ENCODE peak calls at places on chromosomes 13 and 19, in four cellular contexts. One of them, this sample, is unnamed.

GRCh38 chr19:50723069-50723468 is at the start of gene CLEC11A:
- DNase-seq in K562: no peak
- DNase-seq in HepG2: no peak
- DNase-seq in GM12878: no peak
- DNase-seq in this sample: no peak

GRCh38 chr13:19586904-19587634 is 25.7 kb upstream of the TPTE2 start:
- DNase-seq in K562: peak
- DNase-seq in HepG2: peak
- DNase-seq in GM12878: peak
- DNase-seq in this sample: no peak

GRCh38 chr13:24280722-24281121 is 28.7 kb upstream of the C1QTNF9 start:
- DNase-seq in K562: no peak
- DNase-seq in HepG2: no peak
- DNase-seq in GM12878: peak
- DNase-seq in this sample: no peak

GRCh38 chr19:32890841-32891240 is 21.3 kb upstream of the SLC7A9 start:
- DNase-seq in K562: no peak
- DNase-seq in HepG2: no peak
- DNase-seq in GM12878: no peak
- DNase-seq in this sample: no peak

GRCh38 chr13:94249512-94249911 is 230.0 kb downstream of the DCT start:
- DNase-seq in K562: no peak
- DNase-seq in HepG2: peak
- DNase-seq in GM12878: no peak
- DNase-seq in this sample: no peak

GRCh38 chr13:94966380-94966779 is 254.0 kb upstream of the SOX21 start:
- DNase-seq in K562: no peak
- DNase-seq in HepG2: no peak
- DNase-seq in GM12878: no peak
- DNase-seq in this sample: no peak

GRCh38 chr13:46057251-46058015 is 4.9 kb upstream of the ZC3H13 start:
- DNase-seq in K562: no peak
- DNase-seq in HepG2: no peak
- DNase-seq in GM12878: no peak
- DNase-seq in this sample: no peak

GRCh38 chr13:48155850-48156249 is 60.9 kb upstream of the MED4 start:
- DNase-seq in K562: no peak
- DNase-seq in HepG2: no peak
- DNase-seq in GM12878: peak
- DNase-seq in this sample: no peak

GRCh38 chr19:35222373-35223005 is 6.0 kb downstream of the FAM187B start:
- DNase-seq in K562: no peak
- DNase-seq in HepG2: no peak
- DNase-seq in GM12878: no peak
- DNase-seq in this sample: no peak
- TF ChIP-seq CREB1 in K562: no peak
- TF ChIP-seq CREB1 in HepG2: no peak
- TF ChIP-seq CREB1 in GM12878: no peak
- TF ChIP-seq CREB1 in this sample: no peak

GRCh38 chr19:43786665-43787064 is 5.9 kb upstream of the KCNN4 start:
- DNase-seq in K562: no peak
- DNase-seq in HepG2: no peak
- DNase-seq in GM12878: no peak
- DNase-seq in this sample: no peak

GRCh38 chr19:43784981-43785808 is 4.4 kb upstream of the KCNN4 start:
- DNase-seq in K562: peak
- DNase-seq in HepG2: peak
- DNase-seq in GM12878: no peak
- DNase-seq in this sample: peak

GRCh38 chr19:43784251-43784980 is 3.6 kb upstream of the KCNN4 start:
- DNase-seq in K562: peak
- DNase-seq in HepG2: no peak
- DNase-seq in GM12878: no peak
- DNase-seq in this sample: no peak

GRCh38 chr19:43790587-43790986 is 9.8 kb upstream of the KCNN4 start:
- DNase-seq in K562: no peak
- DNase-seq in HepG2: no peak
- DNase-seq in GM12878: no peak
- DNase-seq in this sample: no peak

GRCh38 chr19:43789029-43789428 is 8.3 kb upstream of the KCNN4 start:
- DNase-seq in K562: no peak
- DNase-seq in HepG2: no peak
- DNase-seq in GM12878: no peak
- DNase-seq in this sample: peak
- TF ChIP-seq CREM in K562: peak
- TF ChIP-seq CREM in HepG2: no peak
- TF ChIP-seq CREM in GM12878: no peak
- TF ChIP-seq CREM in this sample: no peak

DNA sequence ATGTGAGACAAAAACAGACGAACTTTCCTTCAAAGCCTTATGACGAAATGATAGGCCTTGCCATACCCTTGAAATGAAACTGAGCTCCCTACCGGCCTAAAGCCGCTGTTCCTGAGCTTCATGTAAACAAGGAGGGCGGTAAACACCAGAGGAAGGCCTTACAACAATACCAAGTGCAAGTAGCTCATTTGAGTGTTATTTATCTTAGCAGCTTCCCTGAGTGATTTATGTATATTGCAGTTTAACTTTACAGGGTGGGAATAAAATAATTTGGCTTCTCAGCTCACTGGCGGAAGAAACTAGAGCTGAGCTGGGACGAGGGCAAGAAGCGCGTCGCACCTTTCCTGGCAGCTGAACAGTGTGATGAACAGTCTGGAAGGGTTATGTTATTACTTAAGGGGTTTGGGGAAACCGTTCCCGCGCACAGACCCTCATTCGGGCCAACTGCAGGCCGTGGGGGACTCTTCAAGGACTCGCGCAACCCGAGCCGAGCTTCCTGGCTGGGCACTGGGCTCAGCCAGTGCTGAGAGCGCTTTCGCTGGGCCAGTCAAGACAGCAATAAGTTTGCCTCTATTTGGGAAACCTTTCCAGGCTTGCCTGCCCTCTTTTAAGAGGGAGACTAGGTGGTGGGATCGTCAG is 111.3 kb downstream of the KCNRG start:
- DNase-seq in K562: no peak
- DNase-seq in HepG2: peak
- DNase-seq in GM12878: no peak
- DNase-seq in this sample: peak
- TF ChIP-seq TCF7 in K562: no peak
- TF ChIP-seq TCF7 in HepG2: no peak
- TF ChIP-seq TCF7 in GM12878: no peak
- TF ChIP-seq TCF7 in this sample: no peak

GRCh38 chr13:27593267-27593666 is 27.1 kb downstream of the LNX2 start:
- DNase-seq in K562: no peak
- DNase-seq in HepG2: no peak
- DNase-seq in GM12878: no peak
- DNase-seq in this sample: no peak
- TF ChIP-seq CREB1 in K562: no peak
- TF ChIP-seq CREB1 in HepG2: no peak
- TF ChIP-seq CREB1 in GM12878: no peak
- TF ChIP-seq CREB1 in this sample: no peak

GRCh38 chr19:11736696-11737095 is 2.0 kb downstream of the ZNF823 start:
- DNase-seq in K562: peak
- DNase-seq in HepG2: no peak
- DNase-seq in GM12878: peak
- DNase-seq in this sample: no peak
- TF ChIP-seq CREM in K562: peak
- TF ChIP-seq CREM in HepG2: no peak
- TF ChIP-seq CREM in GM12878: no peak
- TF ChIP-seq CREM in this sample: no peak

GRCh38 chr13:34933349-34933748 is 8.7 kb upstream of the NBEA start:
- DNase-seq in K562: no peak
- DNase-seq in HepG2: no peak
- DNase-seq in GM12878: no peak
- DNase-seq in this sample: no peak
- TF ChIP-seq TCF7 in K562: no peak
- TF ChIP-seq TCF7 in HepG2: no peak
- TF ChIP-seq TCF7 in GM12878: no peak
- TF ChIP-seq TCF7 in this sample: no peak

GRCh38 chr19:53659292-53659691 is 27.5 kb downstream of the DPRX start:
- DNase-seq in K562: peak
- DNase-seq in HepG2: peak
- DNase-seq in GM12878: no peak
- DNase-seq in this sample: peak

GRCh38 chr19:53664152-53664551 is 32.4 kb downstream of the DPRX start:
- DNase-seq in K562: no peak
- DNase-seq in HepG2: no peak
- DNase-seq in GM12878: no peak
- DNase-seq in this sample: no peak

GRCh38 chr19:53664760-53665159 is 33.0 kb downstream of the DPRX start:
- DNase-seq in K562: no peak
- DNase-seq in HepG2: no peak
- DNase-seq in GM12878: no peak
- DNase-seq in this sample: peak

GRCh38 chr19:53660584-53660983 is 28.8 kb downstream of the DPRX start:
- DNase-seq in K562: no peak
- DNase-seq in HepG2: no peak
- DNase-seq in GM12878: no peak
- DNase-seq in this sample: no peak

GRCh38 chr19:53662209-53662608 is 30.4 kb downstream of the DPRX start:
- DNase-seq in K562: no peak
- DNase-seq in HepG2: no peak
- DNase-seq in GM12878: no peak
- DNase-seq in this sample: no peak
- TF ChIP-seq CREB1 in K562: no peak
- TF ChIP-seq CREB1 in HepG2: no peak
- TF ChIP-seq CREB1 in GM12878: no peak
- TF ChIP-seq CREB1 in this sample: no peak